ENCODE peak calls at places on chromosomes 6 and 20, in four cellular contexts. K, Q, J and T are unnamed samples.

GRCh38 chr20:5718896-5719595 is 31.2 kb upstream of the SHLD1 start:
- DNase-seq in K (no peak), Q (no peak), J (no peak), T (no peak)

GRCh38 chr20:46058656-46059281 is 29.8 kb downstream of the SLC12A5 start:
- DNase-seq in K (no peak), Q (no peak), J (no peak), T (no peak)

GRCh38 chr6:37650071-37650481 is 47.6 kb downstream of the MDGA1 start:
- DNase-seq in K (no peak), Q (no peak), J (peak), T (no peak)

GRCh38 chr20:18754030-18754659 is 59.4 kb upstream of the SCP2D1 start:
- DNase-seq in K (no peak), Q (peak), J (no peak), T (no peak)

GRCh38 chr6:136341967-136342366 is 52.3 kb upstream of the BCLAF1 start:
- DNase-seq in K (peak), Q (no peak), J (no peak), T (peak)

GRCh38 chr6:65896140-65896539 is 189.1 kb upstream of the EYS start:
- DNase-seq in K (no peak), Q (no peak), J (no peak), T (no peak)

GRCh38 chr6:116695398-116695797 is 14.4 kb downstream of the KPNA5 start:
- DNase-seq in K (no peak), Q (peak), J (no peak), T (no peak)

GRCh38 chr6:30556714-30556963 is 350 bp upstream of the GNL1 start:
- DNase-seq in K (no peak), Q (no peak), J (no peak), T (no peak)

GRCh38 chr6:14658909-14659561 is 541.5 kb downstream of the CD83 start:
- DNase-seq in K (no peak), Q (no peak), J (no peak), T (no peak)

GRCh38 chr6:46000905-46001304 is 14.8 kb downstream of the CLIC5 start:
- DNase-seq in K (no peak), Q (no peak), J (no peak), T (no peak)

GRCh38 chr20:17897566-17898307 is 70.9 kb downstream of the SNX5 start:
- DNase-seq in K (no peak), Q (no peak), J (no peak), T (no peak)

GRCh38 chr6:89970609-89971337 is 76.5 kb downstream of the GJA10 start:
- DNase-seq in K (peak), Q (no peak), J (peak), T (peak)

GRCh38 chr6:24125980-24126379 is at the start of gene NRSN1:
- DNase-seq in K (peak), Q (no peak), J (peak), T (peak)

GRCh38 chr6:157510329-157511188 is 129.6 kb downstream of the ZDHHC14 start:
- DNase-seq in K (no peak), Q (no peak), J (no peak), T (no peak)

GRCh38 chr20:9517297-9518134 is 3.1 kb downstream of the LAMP5 start:
- DNase-seq in K (no peak), Q (no peak), J (no peak), T (no peak)

GRCh38 chr6:128731249-128732165 is 151.4 kb upstream of the LAMA2 start:
- DNase-seq in K (no peak), Q (no peak), J (peak), T (peak)

GRCh38 chr20:53660947-53661381 is 67.3 kb upstream of the ZNF217 start:
- DNase-seq in K (no peak), Q (no peak), J (no peak), T (no peak)

GRCh38 chr20:4383966-4384365 is 337.7 kb upstream of the PRND start:
- DNase-seq in K (no peak), Q (no peak), J (no peak), T (no peak)

GRCh38 chr20:61755971-61756421 is 309.7 kb downstream of the TAF4 start:
- DNase-seq in K (no peak), Q (no peak), J (no peak), T (no peak)

GRCh38 chr20:58714923-58715708 is 22.5 kb downstream of the NPEPL1 start:
- DNase-seq in K (no peak), Q (no peak), J (no peak), T (no peak)

GRCh38 chr20:57611605-57612311 is 8.5 kb downstream of the ZBP1 start:
- DNase-seq in K (no peak), Q (no peak), J (no peak), T (no peak)

GRCh38 chr6:84763397-84764331 is 734 bp downstream of the TBX18 start:
- DNase-seq in K (peak), Q (no peak), J (no peak), T (peak)

GRCh38 chr6:84546427-84546914 is 217.9 kb downstream of the TBX18 start:
- DNase-seq in K (no peak), Q (peak), J (no peak), T (no peak)

GRCh38 chr20:407097-407952 is 774 bp upstream of the RBCK1 start:
- DNase-seq in K (peak), Q (no peak), J (peak), T (peak)

GRCh38 chr20:54469293-54469692 is 6.1 kb upstream of the DOK5 start:
- DNase-seq in K (no peak), Q (no peak), J (no peak), T (no peak)

GRCh38 chr6:137799950-137800568 is 67.0 kb upstream of the TNFAIP3 start:
- DNase-seq in K (peak), Q (no peak), J (peak), T (peak)

GRCh38 chr20:3000852-3001523 is 42.4 kb upstream of the GNRH2 start:
- DNase-seq in K (peak), Q (no peak), J (no peak), T (peak)

GRCh38 chr6:13708679-13709261 is 2.9 kb downstream of the RANBP9 start:
- DNase-seq in K (no peak), Q (no peak), J (no peak), T (no peak)

GRCh38 chr6:125301435-125302391 is at the start of gene HDDC2:
- DNase-seq in K (peak), Q (no peak), J (peak), T (peak)

GRCh38 chr6:71400852-71401251 is 112.2 kb downstream of the OGFRL1 start:
- DNase-seq in K (no peak), Q (no peak), J (no peak), T (no peak)

DNA sequence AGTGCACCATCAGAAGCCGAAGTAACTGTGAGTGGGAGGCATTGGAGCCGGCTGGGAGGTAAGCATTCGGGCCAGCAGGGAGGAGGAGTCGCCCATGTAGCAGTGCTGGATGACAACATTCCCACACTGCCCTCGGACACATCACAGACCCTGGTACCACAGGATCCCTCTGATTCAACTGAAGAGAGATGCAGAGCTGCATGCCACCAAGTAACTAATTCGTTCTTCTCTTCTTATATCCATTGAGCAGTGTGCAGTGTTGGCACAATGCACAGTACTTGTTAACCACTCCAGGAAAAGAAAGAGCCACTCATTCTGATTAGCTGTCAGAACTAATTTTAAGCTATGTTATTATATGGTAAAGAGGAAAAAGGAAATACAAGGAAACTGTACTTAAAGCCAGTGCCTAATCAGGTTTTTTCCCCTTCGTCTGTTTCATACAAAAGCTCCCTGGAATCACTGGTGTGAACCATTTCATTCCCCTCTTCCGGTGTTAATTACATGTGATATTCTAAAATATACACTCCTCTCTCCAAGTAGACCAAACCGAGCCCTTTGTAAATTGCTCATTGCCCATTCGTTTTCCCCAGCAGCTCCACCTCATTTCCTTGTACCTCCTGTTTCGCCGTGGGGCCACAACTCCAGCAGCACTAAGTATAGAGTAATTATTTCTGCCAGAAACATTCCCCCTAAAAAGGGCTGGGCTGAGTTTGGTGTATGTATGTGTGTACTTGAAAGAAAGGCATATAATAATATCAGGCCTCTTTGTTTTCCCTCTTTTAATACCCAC is 32.4 kb upstream of the ADTRP start:
- DNase-seq in K (no peak), Q (no peak), J (no peak), T (no peak)
- TF ChIP-seq FOXK2 in K (no peak), Q (no peak), J (no peak), T (no peak)

GRCh38 chr6:152372945-152373344 is 264.2 kb downstream of the SYNE1 start:
- DNase-seq in K (no peak), Q (no peak), J (no peak), T (no peak)

GRCh38 chr6:152380351-152380767 is 256.8 kb downstream of the SYNE1 start:
- DNase-seq in K (no peak), Q (no peak), J (peak), T (no peak)

GRCh38 chr6:152375200-152375599 is 262.0 kb downstream of the SYNE1 start:
- DNase-seq in K (no peak), Q (no peak), J (no peak), T (no peak)

GRCh38 chr6:152380993-152381898 is 255.9 kb downstream of the SYNE1 start:
- DNase-seq in K (no peak), Q (no peak), J (peak), T (peak)

GRCh38 chr6:152378154-152378553 is 259.0 kb downstream of the SYNE1 start:
- DNase-seq in K (no peak), Q (no peak), J (peak), T (no peak)
- TF ChIP-seq BHLHE40 in K (no peak), Q (no peak), J (no peak), T (no peak)

GRCh38 chr6:47733879-47734558 is 35.6 kb downstream of the ADGRF4 start:
- DNase-seq in K (peak), Q (peak), J (peak), T (no peak)
- TF ChIP-seq FOXK2 in K (no peak), Q (no peak), J (no peak), T (no peak)

DNA sequence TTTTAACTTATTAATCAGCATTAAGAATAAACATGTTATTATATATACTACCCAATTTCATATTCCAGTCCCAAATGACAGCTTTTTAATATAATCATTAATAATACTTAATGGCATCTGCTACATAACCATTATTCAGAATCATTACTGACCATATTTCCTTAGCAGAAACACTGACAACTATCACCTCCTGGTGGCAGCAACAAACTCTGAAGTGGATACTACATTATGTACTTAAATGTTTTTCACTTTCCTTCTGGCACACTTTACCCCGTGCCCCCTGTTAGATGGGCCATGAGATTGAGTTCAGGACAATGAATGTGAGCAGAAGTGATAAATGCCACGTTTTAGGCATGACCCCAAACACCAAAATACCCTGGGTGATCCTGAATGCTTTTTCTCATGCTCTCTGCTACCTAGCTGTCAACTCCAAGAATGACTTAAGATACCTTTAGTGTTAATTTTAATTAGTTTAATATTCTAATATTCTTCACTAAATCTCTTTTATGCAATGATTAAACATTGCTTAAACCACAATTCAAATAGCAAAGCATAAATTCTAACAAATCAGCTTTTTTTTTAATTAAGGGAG is 77.1 kb downstream of the LMBRD1 start:
- DNase-seq in K (peak), Q (no peak), J (peak), T (peak)
- TF ChIP-seq BHLHE40 in K (no peak), Q (no peak), J (no peak), T (no peak)

GRCh38 chr6:105628156-105628860 is 225.4 kb upstream of the PREP start:
- DNase-seq in K (no peak), Q (no peak), J (no peak), T (no peak)
- TF ChIP-seq FOXK2 in K (no peak), Q (no peak), J (no peak), T (no peak)

GRCh38 chr6:166512567-166512966 is 73.9 kb downstream of the RAMACL start:
- DNase-seq in K (no peak), Q (no peak), J (no peak), T (no peak)
- TF ChIP-seq BHLHE40 in K (no peak), Q (no peak), J (no peak), T (no peak)

DNA sequence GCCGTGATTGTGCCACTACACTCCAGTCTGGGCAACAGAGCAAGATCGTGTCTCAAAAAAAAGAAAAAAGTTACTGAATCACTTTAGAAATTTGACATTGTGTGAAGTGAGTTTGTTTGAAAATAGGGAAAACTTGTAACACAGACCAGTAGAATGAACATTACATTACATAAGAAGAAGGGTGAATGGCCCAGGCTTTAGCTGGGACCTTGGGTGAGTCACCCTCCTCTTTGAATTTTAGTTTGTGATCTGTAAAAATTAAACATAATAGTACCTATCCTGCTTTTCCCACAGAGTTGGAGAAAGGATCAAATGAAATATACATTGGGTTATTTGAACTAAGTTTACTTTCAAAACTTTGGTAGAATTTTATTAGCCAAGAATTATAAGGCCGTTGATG is 56.3 kb downstream of the KCNS1 start:
- DNase-seq in K (no peak), Q (no peak), J (no peak), T (no peak)
- TF ChIP-seq FOXK2 in K (no peak), Q (no peak), J (no peak), T (no peak)

DNA sequence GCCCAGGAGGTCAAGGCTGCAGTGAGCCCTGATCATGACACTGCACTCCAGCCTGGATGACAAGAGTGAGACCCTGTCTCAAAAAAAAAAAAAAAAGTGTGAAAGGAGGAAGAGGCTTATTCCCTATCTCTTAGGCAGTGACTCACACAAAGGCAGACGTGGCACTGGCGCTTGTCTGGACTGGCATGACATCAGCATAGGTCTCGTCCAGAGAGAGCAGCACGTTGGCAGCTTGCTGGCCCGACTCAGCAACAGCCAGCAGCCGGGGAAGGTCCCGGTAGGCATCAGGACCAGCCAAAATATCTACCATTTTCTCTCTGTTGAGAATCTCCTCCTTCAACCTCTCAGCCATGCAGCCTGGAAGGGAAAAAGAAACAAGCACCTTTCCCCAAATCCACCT is 14.1 kb downstream of the CDK5RAP1 start:
- DNase-seq in K (no peak), Q (no peak), J (no peak), T (no peak)
- TF ChIP-seq BHLHE40 in K (no peak), Q (no peak), J (no peak), T (no peak)

DNA sequence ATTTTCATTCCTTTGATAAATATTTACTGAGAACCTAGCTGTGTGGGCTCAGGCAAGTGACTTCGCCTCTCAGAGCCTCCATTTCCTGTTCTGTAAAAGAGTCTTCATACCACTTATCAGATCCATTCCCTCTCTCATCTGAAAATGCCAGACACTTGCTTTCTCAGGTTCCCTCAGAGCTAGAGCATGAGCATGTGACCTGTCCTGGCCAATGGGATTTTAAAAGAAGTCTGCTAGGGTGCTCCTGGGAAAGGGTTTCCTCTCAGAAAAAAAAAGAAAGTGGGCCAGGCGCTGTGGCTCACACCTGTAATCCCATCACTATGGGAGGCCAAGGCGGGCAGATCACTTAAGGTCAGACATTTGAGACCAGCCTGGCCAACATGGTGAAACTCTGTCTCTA is 5.3 kb downstream of the KCNB1 start:
- DNase-seq in K (peak), Q (no peak), J (no peak), T (no peak)
- TF ChIP-seq FOXK2 in K (no peak), Q (no peak), J (no peak), T (no peak)